ENCODE peak calls at places on chromosome 19, in ten cellular contexts. R is neural progenitor cell; W is HFFc6; O is omental fat pad; H is foreskin fibroblast; N is CD8-positive, alpha-beta T cell; D is GM23338; F is cardiac fibroblast; B is fibroblast of mammary gland; V is tibial artery. T is an unnamed sample.

GRCh38 chr19:6769006-6769637 is 1.9 kb upstream of the SH2D3A start:
- DNase-seq in H (peak; percentile 36), V (no peak), D (peak; percentile 74), W (no peak), R (peak; percentile 64), F (peak; percentile 52), N (no peak), O (no peak), B (peak; percentile 20), T (no peak)

GRCh38 chr19:33374406-33374703 is 846 bp downstream of the CEBPG start:
- DNase-seq in H (peak; percentile 53), B (no peak), F (no peak), N (no peak), D (no peak), R (peak; percentile 41), V (no peak), W (no peak), O (no peak), T (no peak)

GRCh38 chr19:17948967-17949930 is 16.4 kb downstream of the CCDC124 start:
- DNase-seq in D (no peak), F (no peak), O (no peak), B (no peak), W (no peak), R (peak; percentile 43), H (peak; percentile 42), N (no peak), V (no peak), T (no peak)

GRCh38 chr19:53991224-53992113 is at the start of gene CACNG6:
- DNase-seq in H (peak; percentile 49), F (peak; percentile 61), W (no peak), B (no peak), V (no peak), O (no peak), R (peak; percentile 72), N (no peak), D (peak; percentile 86), T (no peak)

GRCh38 chr19:18232540-18233223 is 6.4 kb upstream of the PDE4C start:
- DNase-seq in F (peak; percentile 11), D (peak; percentile 92), H (no peak), N (no peak), O (no peak), V (no peak), W (no peak), B (no peak), R (no peak), T (no peak)

GRCh38 chr19:38093587-38093986 is 130.4 kb downstream of the DPF1 start:
- DNase-seq in R (no peak), O (no peak), N (no peak), B (no peak), D (no peak), W (no peak), V (no peak), F (no peak), H (no peak), T (no peak)

GRCh38 chr19:55324705-55325104 is 436 bp downstream of the TMEM150B start:
- DNase-seq in R (no peak), V (no peak), F (no peak), N (no peak), D (no peak), O (no peak), W (no peak), B (no peak), H (no peak), T (no peak)

GRCh38 chr19:1513492-1514294 is 874 bp upstream of the ADAMTSL5 start:
- DNase-seq in B (peak; percentile 55), O (no peak), R (peak; percentile 57), F (peak; percentile 64), D (peak; percentile 63), V (no peak), N (peak; percentile 57), W (peak; percentile 22), H (peak; percentile 83), T (no peak)

GRCh38 chr19:17475541-17476115 is 5.3 kb downstream of the SLC27A1 start:
- DNase-seq in V (peak; percentile 80), B (peak; percentile 20), R (no peak), D (no peak), F (peak; percentile 76), N (no peak), W (peak; percentile 24), O (no peak), H (peak; percentile 72), T (peak; percentile 76)

GRCh38 chr19:52541608-52542007 is 14.1 kb downstream of the ZNF808 start:
- DNase-seq in N (no peak), F (no peak), D (peak; percentile 28), V (no peak), R (no peak), O (no peak), B (no peak), H (no peak), W (no peak), T (no peak)

GRCh38 chr19:52533901-52534300 is 6.4 kb downstream of the ZNF808 start:
- DNase-seq in D (peak; percentile 31), N (no peak), O (no peak), R (no peak), H (no peak), F (no peak), V (no peak), B (no peak), W (no peak), T (no peak)

GRCh38 chr19:52532480-52532879 is 5.0 kb downstream of the ZNF808 start:
- DNase-seq in D (no peak), F (no peak), V (no peak), H (no peak), N (no peak), B (no peak), R (no peak), O (no peak), W (no peak), T (no peak)

DNA sequence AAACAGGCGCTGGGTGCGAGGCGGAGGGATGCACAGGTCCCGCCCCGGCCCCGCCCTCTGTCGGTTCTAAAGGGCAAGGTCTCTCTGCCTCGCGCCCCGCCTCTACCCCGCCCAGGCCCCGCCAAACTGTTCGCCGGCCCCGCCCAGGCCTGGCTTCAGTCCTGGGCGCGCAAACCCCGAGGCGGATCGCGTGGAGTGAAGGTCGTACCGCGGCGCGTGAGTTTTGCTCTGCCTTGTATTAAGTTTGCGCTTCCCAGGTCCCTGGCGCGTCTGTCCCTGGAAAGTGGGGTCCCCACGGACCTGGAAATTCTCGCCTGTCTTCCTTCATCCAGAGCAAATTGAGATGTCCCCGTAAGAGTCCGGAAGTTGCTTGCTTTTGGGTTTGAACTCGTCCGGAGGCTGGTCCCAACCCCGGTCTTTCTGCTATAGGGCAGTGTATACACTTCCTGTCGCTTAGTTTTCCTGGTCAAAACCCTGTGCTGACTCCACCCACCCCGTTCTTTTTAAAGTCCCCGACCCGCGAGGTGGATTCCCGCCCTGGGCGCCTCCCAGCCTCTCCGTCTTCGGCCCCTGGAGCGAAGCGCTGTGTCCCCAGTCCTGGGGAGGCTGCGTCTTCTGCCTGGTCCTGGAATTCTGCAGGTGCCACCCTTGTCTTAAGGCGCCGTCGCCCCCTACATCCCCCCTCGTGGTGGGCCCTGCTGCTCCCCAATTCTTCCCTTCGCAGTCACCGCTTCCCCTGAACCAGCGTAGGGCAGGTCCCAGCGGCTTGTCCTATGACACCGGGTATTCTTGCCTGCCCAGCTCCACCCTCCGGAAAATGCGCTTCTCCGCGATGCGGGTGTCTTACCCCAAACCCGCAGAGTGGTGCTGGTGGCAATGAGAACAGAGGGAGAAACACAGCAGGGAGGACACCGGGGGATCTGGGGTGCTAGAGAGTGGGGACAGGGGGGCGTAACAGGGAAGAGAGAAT is 8.6 kb downstream of the ZNF808 start:
- DNase-seq in N (peak; percentile 86), R (peak; percentile 96), H (peak; percentile 95), B (peak; percentile 70), D (peak; percentile 97), W (peak; percentile 78), O (peak; percentile 81), V (peak; percentile 93), F (peak; percentile 81), T (peak; percentile 86)
- TF ChIP-seq CTCF in N (peak; percentile 19), R (peak; percentile 28), H (no peak), B (no peak), D (no peak), W (peak; percentile 64), O (no peak), V (no peak), F (peak; percentile 24), T (peak; percentile 32)

DNA sequence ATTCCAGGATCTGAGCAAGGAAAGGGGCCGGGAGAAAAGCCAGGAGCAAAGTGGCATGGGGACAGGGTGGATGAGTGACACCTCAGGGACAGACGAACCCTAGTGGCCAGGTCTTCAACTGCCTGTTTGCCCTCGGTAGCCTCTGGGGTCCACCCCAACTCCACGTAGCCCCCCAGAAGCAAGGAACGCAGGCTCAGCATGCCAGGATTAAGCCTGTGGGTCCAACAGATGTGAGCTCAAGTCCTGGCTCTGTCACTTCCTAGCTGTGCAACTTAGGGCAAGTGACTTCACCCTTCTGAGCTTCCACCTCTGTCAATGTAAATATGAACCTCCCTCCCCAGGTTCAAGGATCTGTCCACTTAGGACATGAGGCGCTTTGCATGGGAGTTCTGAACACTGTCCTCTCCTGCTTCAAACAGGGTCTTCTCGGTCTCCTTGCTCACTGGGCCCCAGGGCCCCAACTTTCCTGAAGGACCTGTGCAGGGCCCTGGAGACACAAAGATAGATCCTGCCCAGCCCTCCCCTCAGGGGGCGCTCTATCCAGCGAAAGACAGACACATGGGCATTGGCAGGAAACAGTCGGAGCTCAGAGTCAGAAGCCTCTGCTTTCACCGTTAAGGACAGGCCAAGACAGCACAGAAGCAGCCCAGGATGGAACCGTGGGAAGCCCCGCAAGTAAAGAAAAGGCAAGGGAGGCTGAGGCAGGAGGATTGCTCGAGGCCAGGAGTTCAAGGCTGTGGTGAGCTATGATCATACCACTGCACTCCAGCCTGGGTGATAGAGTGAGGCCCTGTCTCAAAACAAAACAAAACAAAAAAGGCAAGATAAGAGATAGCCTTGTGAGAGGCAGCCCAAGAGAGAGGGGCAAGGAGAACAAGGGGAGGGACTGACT is 13.2 kb downstream of the SYDE1 start:
- DNase-seq in D (peak; percentile 52), V (no peak), R (no peak), B (no peak), W (no peak), H (no peak), N (no peak), O (no peak), F (no peak), T (no peak)
- TF ChIP-seq CTCF in D (peak; percentile 65), V (no peak), R (peak; percentile 7), B (no peak), W (peak; percentile 27), H (no peak), N (no peak), O (no peak), F (no peak), T (no peak)

DNA sequence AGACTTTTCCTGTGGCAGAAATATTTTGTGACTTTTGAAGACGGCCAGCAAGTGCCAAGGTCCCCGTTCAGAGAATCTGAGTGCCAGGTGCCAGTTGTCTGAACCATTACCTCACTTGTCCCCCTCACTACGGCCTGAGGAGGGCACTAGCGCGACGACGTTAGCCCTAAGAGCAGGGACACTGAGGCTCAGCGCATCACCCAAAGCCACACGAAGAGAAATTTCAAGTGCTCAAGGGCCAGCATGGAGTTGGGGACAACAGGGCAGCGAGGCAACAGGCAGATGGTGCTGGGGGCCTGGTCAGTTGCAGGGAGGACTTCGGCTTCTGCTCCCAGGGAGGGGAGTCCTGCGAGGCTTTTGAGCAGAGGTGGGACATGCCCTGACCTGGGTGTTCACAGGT is 9.5 kb upstream of the TYK2 start:
- DNase-seq in V (no peak), O (no peak), R (peak; percentile 37), H (peak; percentile 41), W (no peak), N (no peak), B (no peak), D (peak; percentile 79), F (no peak), T (no peak)
- TF ChIP-seq CTCF in V (no peak), O (no peak), R (peak; percentile 38), H (no peak), W (no peak), N (no peak), B (peak; percentile 19), D (peak; percentile 67), F (peak; percentile 32), T (no peak)

GRCh38 chr19:50500060-50500752 is 10.8 kb downstream of the JOSD2 start:
- DNase-seq in F (no peak), O (no peak), D (peak; percentile 68), H (no peak), B (no peak), R (peak; percentile 69), N (no peak), V (no peak), W (no peak), T (no peak)
- TF ChIP-seq CTCF in F (no peak), O (no peak), D (peak; percentile 41), H (no peak), B (no peak), R (peak; percentile 38), N (no peak), V (no peak), W (peak; percentile 48), T (no peak)